ENCODE peak calls at places on chromosome 2, in five cellular contexts. T is IMR-90, J is occipital lobe, N is NCI-H1048, O is hypothalamus. Y is an unnamed sample.

GRCh38 chr2:150280255-150280654 is 207.2 kb downstream of the RND3 start:
- DNase-seq in O (no peak), J (no peak), N (no peak), T (peak; percentile 87), Y (no peak)

GRCh38 chr2:8571792-8572499 is 109.9 kb upstream of the ID2 start:
- DNase-seq in O (no peak), J (no peak), T (no peak), N (no peak), Y (no peak)

GRCh38 chr2:233056961-233057605 is 3.1 kb upstream of the INPP5D start:
- DNase-seq in N (no peak), O (no peak), T (no peak), J (no peak), Y (no peak)

GRCh38 chr2:10493636-10494281 is 45.6 kb upstream of the ODC1 start:
- DNase-seq in J (no peak), N (no peak), O (no peak), T (peak; percentile 95), Y (peak; percentile 58)

GRCh38 chr2:235534608-235535422 is 41.0 kb downstream of the AGAP1 start:
- DNase-seq in T (no peak), J (no peak), N (no peak), O (no peak), Y (no peak)

GRCh38 chr2:95273911-95274290 is 348 bp upstream of the PROM2 start:
- DNase-seq in J (no peak), T (no peak), O (no peak), N (no peak), Y (no peak)

GRCh38 chr2:30807249-30807648 is at the start of gene CAPN13:
- DNase-seq in T (no peak), N (no peak), J (no peak), O (no peak), Y (no peak)

GRCh38 chr2:28752608-28752984 is 966 bp downstream of the PPP1CB start:
- DNase-seq in J (no peak), O (no peak), N (no peak), T (no peak), Y (no peak)

GRCh38 chr2:194182888-194183287 is 1474.1 kb upstream of the SLC39A10 start:
- DNase-seq in N (no peak), T (no peak), O (no peak), J (no peak), Y (no peak)

GRCh38 chr2:106065268-106065982 is 128.7 kb downstream of the UXS1 start:
- DNase-seq in T (no peak), N (no peak), J (no peak), O (no peak), Y (no peak)

GRCh38 chr2:232438951-232439757 is 16.8 kb upstream of the ALPI start:
- DNase-seq in T (no peak), O (no peak), N (no peak), J (no peak), Y (no peak)

GRCh38 chr2:7452110-7452851 is 535.1 kb downstream of the RNF144A start:
- DNase-seq in O (no peak), J (no peak), T (no peak), N (no peak), Y (no peak)

GRCh38 chr2:96538487-96539214 is 2.1 kb downstream of the ARID5A start:
- DNase-seq in O (peak; percentile 88), J (peak; percentile 44), T (no peak), N (no peak), Y (peak; percentile 88)

GRCh38 chr2:241563571-241563980 is 5.0 kb downstream of the BOK start:
- DNase-seq in T (no peak), J (no peak), N (no peak), O (no peak), Y (no peak)